ENCODE peak calls at places on chromosome 6, in five cellular contexts. O is stimulated activated CD4-positive, alpha-beta T cell treated with anti-CD3 and anti-CD28 coated beads, Interleukin-4, amount 100 ng/mL, for 48 hours; M is K562; G is KG1; K is ACHN. I is an unnamed sample.

GRCh38 chr6:106997392-106998257 is 23.1 kb upstream of the CD24 start:
- DNase-seq in O (peak), M (peak), G (peak), K (peak), I (peak)

GRCh38 chr6:108806669-108807068 is 41.6 kb upstream of the ARMC2 start:
- DNase-seq in O (no peak), M (no peak), G (no peak), K (no peak), I (no peak)

GRCh38 chr6:28980797-28981390 is 24.2 kb downstream of the ZNF311 start:
- DNase-seq in O (peak), M (peak), G (peak), K (peak), I (peak)

GRCh38 chr6:12956991-12957320 is 240.4 kb downstream of the PHACTR1 start:
- DNase-seq in O (no peak), M (no peak), G (no peak), K (no peak), I (no peak)

GRCh38 chr6:55578537-55579363 is at the start of gene HMGCLL1:
- DNase-seq in O (no peak), M (no peak), G (no peak), K (peak), I (peak)

GRCh38 chr6:137231895-137232294 is 12.7 kb upstream of the IFNGR1 start:
- DNase-seq in O (no peak), M (no peak), G (no peak), K (no peak), I (no peak)

GRCh38 chr6:33840064-33840926 is 36.5 kb upstream of the MLN start:
- DNase-seq in O (peak), M (peak), G (peak), K (peak), I (peak)

GRCh38 chr6:41159415-41160082 is 3.4 kb downstream of the TREM2 start:
- DNase-seq in O (no peak), M (no peak), G (no peak), K (no peak), I (no peak)

GRCh38 chr6:142698751-142699150 is 246.2 kb downstream of the HIVEP2 start:
- DNase-seq in O (no peak), M (no peak), G (no peak), K (no peak), I (no peak)

GRCh38 chr6:52667572-52667971 is 3.3 kb upstream of the TMEM14A start:
- DNase-seq in O (no peak), M (no peak), G (no peak), K (no peak), I (no peak)

GRCh38 chr6:37507690-37508421 is 8.2 kb upstream of the CCDC167 start:
- DNase-seq in O (no peak), M (no peak), G (no peak), K (no peak), I (no peak)

GRCh38 chr6:115441671-115442070 is 619.0 kb downstream of the FRK start:
- DNase-seq in O (no peak), M (no peak), G (no peak), K (no peak), I (no peak)

GRCh38 chr6:162442675-162443074 is 284.9 kb downstream of the PRKN start:
- DNase-seq in O (no peak), M (peak), G (no peak), K (peak), I (no peak)

GRCh38 chr6:37551446-37551845 is 51.8 kb upstream of the CCDC167 start:
- DNase-seq in O (no peak), M (no peak), G (no peak), K (no peak), I (no peak)

GRCh38 chr6:63759605-63760004 is 124.0 kb downstream of the PHF3 start:
- DNase-seq in O (no peak), M (no peak), G (no peak), K (no peak), I (no peak)

GRCh38 chr6:138882369-138883017 is 86.6 kb downstream of the ECT2L start:
- DNase-seq in O (no peak), M (no peak), G (no peak), K (no peak), I (no peak)

GRCh38 chr6:147546501-147547368 is 38.2 kb downstream of the SAMD5 start:
- DNase-seq in O (no peak), M (no peak), G (no peak), K (no peak), I (no peak)

GRCh38 chr6:142009647-142010046 is 123.1 kb upstream of the GJE1 start:
- DNase-seq in O (no peak), M (peak), G (no peak), K (no peak), I (no peak)

GRCh38 chr6:5401845-5402738 is 140.8 kb downstream of the FARS2 start:
- DNase-seq in O (no peak), M (peak), G (no peak), K (peak), I (no peak)

GRCh38 chr6:167404385-167405049 is 79.6 kb downstream of the TTLL2 start:
- DNase-seq in O (no peak), M (no peak), G (no peak), K (no peak), I (no peak)

GRCh38 chr6:84568971-84569370 is 195.4 kb downstream of the TBX18 start:
- DNase-seq in O (no peak), M (peak), G (no peak), K (peak), I (no peak)

GRCh38 chr6:11258260-11259237 is 26.1 kb upstream of the NEDD9 start:
- DNase-seq in O (no peak), M (no peak), G (no peak), K (no peak), I (no peak)

GRCh38 chr6:50653253-50653652 is 60.1 kb upstream of the TFAP2D start:
- DNase-seq in O (no peak), M (no peak), G (no peak), K (no peak), I (no peak)

GRCh38 chr6:135647521-135647920 is 150.0 kb upstream of the AHI1 start:
- DNase-seq in O (no peak), M (no peak), G (no peak), K (no peak), I (no peak)

GRCh38 chr6:150900049-150900448 is 34.5 kb downstream of the MTHFD1L start:
- DNase-seq in O (no peak), M (peak), G (no peak), K (no peak), I (no peak)

GRCh38 chr6:37433657-37434271 is 743 bp downstream of the CMTR1 start:
- DNase-seq in O (peak), M (peak), G (peak), K (peak), I (peak)

GRCh38 chr6:160069050-160069454 is 52.6 kb upstream of the SLC22A1 start:
- DNase-seq in O (no peak), M (no peak), G (no peak), K (no peak), I (no peak)

GRCh38 chr6:74879970-74880369 is 325.9 kb downstream of the COL12A1 start:
- DNase-seq in O (no peak), M (no peak), G (no peak), K (no peak), I (no peak)